ENCODE peak calls at places on chromosomes 6 and 20, in ten cellular contexts. One of them, this sample, is unnamed.

GRCh38 chr6:71533939-71534379 is 245.3 kb downstream of the OGFRL1 start:
- DNase-seq in IMR-90: peak; percentile 46
- DNase-seq in thoracic aorta: no peak
- DNase-seq in vagina: no peak
- DNase-seq in breast epithelium: no peak
- DNase-seq in cardiac muscle cell: peak; percentile 51
- DNase-seq in GM13977: peak; percentile 37
- DNase-seq in kidney: no peak
- DNase-seq in foreskin fibroblast: no peak
- DNase-seq in heart left ventricle: no peak
- DNase-seq in this sample: peak; percentile 38

GRCh38 chr6:29968130-29968529 is 25.8 kb downstream of the HLA-A start:
- DNase-seq in IMR-90: peak; percentile 41
- DNase-seq in thoracic aorta: no peak
- DNase-seq in vagina: no peak
- DNase-seq in breast epithelium: no peak
- DNase-seq in cardiac muscle cell: peak; percentile 40
- DNase-seq in GM13977: no peak
- DNase-seq in kidney: no peak
- DNase-seq in foreskin fibroblast: no peak
- DNase-seq in heart left ventricle: no peak
- DNase-seq in this sample: no peak

GRCh38 chr6:144912474-144912873 is 627.3 kb downstream of the UTRN start:
- DNase-seq in IMR-90: peak; percentile 90
- DNase-seq in thoracic aorta: no peak
- DNase-seq in vagina: no peak
- DNase-seq in breast epithelium: no peak
- DNase-seq in cardiac muscle cell: peak; percentile 51
- DNase-seq in GM13977: no peak
- DNase-seq in kidney: no peak
- DNase-seq in foreskin fibroblast: peak; percentile 74
- DNase-seq in heart left ventricle: no peak
- DNase-seq in this sample: peak; percentile 88

GRCh38 chr6:30513451-30513850 is 24.1 kb downstream of the HLA-E start:
- DNase-seq in IMR-90: no peak
- DNase-seq in thoracic aorta: no peak
- DNase-seq in vagina: no peak
- DNase-seq in breast epithelium: no peak
- DNase-seq in cardiac muscle cell: no peak
- DNase-seq in GM13977: no peak
- DNase-seq in kidney: no peak
- DNase-seq in foreskin fibroblast: no peak
- DNase-seq in heart left ventricle: no peak
- DNase-seq in this sample: no peak

GRCh38 chr6:10416863-10417641 is 2.2 kb upstream of the TFAP2A start:
- DNase-seq in IMR-90: no peak
- DNase-seq in thoracic aorta: no peak
- DNase-seq in vagina: no peak
- DNase-seq in breast epithelium: no peak
- DNase-seq in cardiac muscle cell: no peak
- DNase-seq in GM13977: no peak
- DNase-seq in kidney: no peak
- DNase-seq in foreskin fibroblast: no peak
- DNase-seq in heart left ventricle: no peak
- DNase-seq in this sample: no peak

GRCh38 chr6:142551145-142551811 is 249.5 kb downstream of the ADGRG6 start:
- DNase-seq in IMR-90: no peak
- DNase-seq in thoracic aorta: no peak
- DNase-seq in vagina: no peak
- DNase-seq in breast epithelium: no peak
- DNase-seq in cardiac muscle cell: no peak
- DNase-seq in GM13977: no peak
- DNase-seq in kidney: peak; percentile 88
- DNase-seq in foreskin fibroblast: no peak
- DNase-seq in heart left ventricle: no peak
- DNase-seq in this sample: peak; percentile 36

GRCh38 chr6:139655783-139656705 is 281.6 kb upstream of the CITED2 start:
- DNase-seq in IMR-90: no peak
- DNase-seq in thoracic aorta: no peak
- DNase-seq in vagina: no peak
- DNase-seq in breast epithelium: no peak
- DNase-seq in cardiac muscle cell: no peak
- DNase-seq in GM13977: no peak
- DNase-seq in kidney: peak; percentile 70
- DNase-seq in foreskin fibroblast: no peak
- DNase-seq in heart left ventricle: no peak
- DNase-seq in this sample: no peak

GRCh38 chr6:144176043-144176442 is 25.7 kb downstream of the STX11 start:
- DNase-seq in IMR-90: no peak
- DNase-seq in thoracic aorta: no peak
- DNase-seq in vagina: no peak
- DNase-seq in breast epithelium: no peak
- DNase-seq in cardiac muscle cell: no peak
- DNase-seq in GM13977: no peak
- DNase-seq in kidney: no peak
- DNase-seq in foreskin fibroblast: no peak
- DNase-seq in heart left ventricle: no peak
- DNase-seq in this sample: no peak

GRCh38 chr6:20246107-20246506 is 33.8 kb upstream of the MBOAT1 start:
- DNase-seq in IMR-90: no peak
- DNase-seq in thoracic aorta: no peak
- DNase-seq in vagina: no peak
- DNase-seq in breast epithelium: no peak
- DNase-seq in cardiac muscle cell: no peak
- DNase-seq in GM13977: no peak
- DNase-seq in kidney: no peak
- DNase-seq in foreskin fibroblast: no peak
- DNase-seq in heart left ventricle: no peak
- DNase-seq in this sample: no peak

GRCh38 chr6:56757585-56757984 is 114.9 kb upstream of the DST start:
- DNase-seq in IMR-90: peak; percentile 71
- DNase-seq in thoracic aorta: no peak
- DNase-seq in vagina: no peak
- DNase-seq in breast epithelium: no peak
- DNase-seq in cardiac muscle cell: peak; percentile 78
- DNase-seq in GM13977: no peak
- DNase-seq in kidney: no peak
- DNase-seq in foreskin fibroblast: no peak
- DNase-seq in heart left ventricle: no peak
- DNase-seq in this sample: peak; percentile 38
- TF ChIP-seq CTCF in IMR-90: peak; percentile 58
- TF ChIP-seq CTCF in thoracic aorta: peak; percentile 31
- TF ChIP-seq CTCF in vagina: no peak
- TF ChIP-seq CTCF in breast epithelium: no peak
- TF ChIP-seq CTCF in cardiac muscle cell: peak; percentile 56
- TF ChIP-seq CTCF in GM13977: peak; percentile 52
- TF ChIP-seq CTCF in kidney: peak; percentile 33
- TF ChIP-seq CTCF in foreskin fibroblast: peak; percentile 32
- TF ChIP-seq CTCF in heart left ventricle: no peak
- TF ChIP-seq CTCF in this sample: peak; percentile 73

DNA sequence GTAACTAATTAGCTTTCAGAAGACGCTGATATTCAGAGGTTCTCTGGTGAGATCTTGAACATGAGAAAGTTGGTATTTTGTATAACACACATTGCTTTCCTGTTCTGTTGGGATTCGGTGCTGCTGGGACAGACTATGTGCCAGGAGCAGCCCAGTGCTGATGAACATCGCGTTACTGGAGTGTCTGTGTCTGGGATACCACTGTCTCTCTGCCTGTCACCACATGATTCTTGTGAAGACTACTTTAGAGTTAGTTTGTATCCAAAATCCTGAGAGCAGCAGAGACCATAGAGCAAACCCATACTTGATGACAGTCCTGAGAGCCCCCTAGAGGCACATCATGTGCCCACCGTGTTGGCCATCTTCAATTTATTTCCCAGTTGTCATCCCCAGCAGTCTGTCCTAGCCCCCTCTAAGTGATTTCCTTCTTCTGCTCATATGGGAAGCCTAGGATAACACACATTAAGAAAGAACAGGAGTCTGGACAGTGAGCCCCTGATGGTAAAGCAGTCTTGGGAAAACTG is 41.8 kb upstream of the TINAG start:
- DNase-seq in IMR-90: no peak
- DNase-seq in thoracic aorta: no peak
- DNase-seq in vagina: no peak
- DNase-seq in breast epithelium: no peak
- DNase-seq in cardiac muscle cell: no peak
- DNase-seq in GM13977: no peak
- DNase-seq in kidney: no peak
- DNase-seq in foreskin fibroblast: no peak
- DNase-seq in heart left ventricle: no peak
- DNase-seq in this sample: no peak
- TF ChIP-seq CTCF in IMR-90: no peak
- TF ChIP-seq CTCF in thoracic aorta: no peak
- TF ChIP-seq CTCF in vagina: no peak
- TF ChIP-seq CTCF in breast epithelium: no peak
- TF ChIP-seq CTCF in cardiac muscle cell: no peak
- TF ChIP-seq CTCF in GM13977: no peak
- TF ChIP-seq CTCF in kidney: peak; percentile 5
- TF ChIP-seq CTCF in foreskin fibroblast: no peak
- TF ChIP-seq CTCF in heart left ventricle: no peak
- TF ChIP-seq CTCF in this sample: peak; percentile 22

GRCh38 chr20:3275966-3276365 is 37.0 kb upstream of the SLC4A11 start:
- DNase-seq in IMR-90: no peak
- DNase-seq in thoracic aorta: no peak
- DNase-seq in vagina: no peak
- DNase-seq in breast epithelium: no peak
- DNase-seq in cardiac muscle cell: peak; percentile 39
- DNase-seq in GM13977: no peak
- DNase-seq in kidney: no peak
- DNase-seq in foreskin fibroblast: no peak
- DNase-seq in heart left ventricle: no peak
- DNase-seq in this sample: no peak

GRCh38 chr20:3277686-3278465 is 38.9 kb upstream of the SLC4A11 start:
- DNase-seq in IMR-90: no peak
- DNase-seq in thoracic aorta: no peak
- DNase-seq in vagina: no peak
- DNase-seq in breast epithelium: no peak
- DNase-seq in cardiac muscle cell: no peak
- DNase-seq in GM13977: no peak
- DNase-seq in kidney: no peak
- DNase-seq in foreskin fibroblast: no peak
- DNase-seq in heart left ventricle: no peak
- DNase-seq in this sample: no peak

GRCh38 chr20:3275064-3275935 is 36.3 kb upstream of the SLC4A11 start:
- DNase-seq in IMR-90: no peak
- DNase-seq in thoracic aorta: no peak
- DNase-seq in vagina: no peak
- DNase-seq in breast epithelium: no peak
- DNase-seq in cardiac muscle cell: no peak
- DNase-seq in GM13977: no peak
- DNase-seq in kidney: no peak
- DNase-seq in foreskin fibroblast: no peak
- DNase-seq in heart left ventricle: no peak
- DNase-seq in this sample: no peak

GRCh38 chr20:3273371-3273770 is 34.4 kb upstream of the SLC4A11 start:
- DNase-seq in IMR-90: no peak
- DNase-seq in thoracic aorta: no peak
- DNase-seq in vagina: no peak
- DNase-seq in breast epithelium: no peak
- DNase-seq in cardiac muscle cell: no peak
- DNase-seq in GM13977: no peak
- DNase-seq in kidney: no peak
- DNase-seq in foreskin fibroblast: no peak
- DNase-seq in heart left ventricle: no peak
- DNase-seq in this sample: no peak

DNA sequence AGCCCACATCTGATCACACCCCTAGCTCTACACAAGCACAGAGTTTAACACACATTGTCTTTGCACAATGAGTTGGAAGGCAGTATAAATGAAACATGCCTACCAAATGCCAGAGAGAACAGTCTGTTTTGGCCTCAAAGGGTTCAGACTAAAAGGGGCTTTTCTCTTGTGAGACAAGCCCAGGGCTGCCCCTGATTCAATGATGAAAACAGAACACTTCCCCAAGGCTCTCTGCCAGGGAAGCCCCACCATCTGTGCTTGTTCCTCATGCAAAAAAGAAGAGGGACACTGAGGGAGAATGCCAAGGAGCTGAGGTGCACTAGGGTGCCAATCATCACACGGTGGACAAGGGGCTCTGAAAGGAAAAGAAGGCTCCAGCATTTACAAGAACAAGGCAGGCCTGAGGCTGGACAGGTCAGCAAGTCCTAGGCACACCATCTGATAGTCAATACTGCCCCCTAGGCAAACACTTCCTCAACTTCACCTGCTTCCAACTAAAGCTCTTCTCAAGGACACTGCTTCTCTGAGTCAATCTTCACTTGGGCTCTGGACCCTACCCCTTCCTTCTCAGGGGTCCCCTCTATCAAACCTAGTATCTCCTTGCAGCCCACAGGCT is 37.5 kb upstream of the SLC4A11 start:
- DNase-seq in IMR-90: peak; percentile 22
- DNase-seq in thoracic aorta: no peak
- DNase-seq in vagina: no peak
- DNase-seq in breast epithelium: no peak
- DNase-seq in cardiac muscle cell: peak; percentile 54
- DNase-seq in GM13977: peak; percentile 58
- DNase-seq in kidney: no peak
- DNase-seq in foreskin fibroblast: no peak
- DNase-seq in heart left ventricle: no peak
- DNase-seq in this sample: peak; percentile 3
- TF ChIP-seq CTCF in IMR-90: peak; percentile 30
- TF ChIP-seq CTCF in thoracic aorta: no peak
- TF ChIP-seq CTCF in vagina: no peak
- TF ChIP-seq CTCF in breast epithelium: no peak
- TF ChIP-seq CTCF in cardiac muscle cell: peak; percentile 35
- TF ChIP-seq CTCF in GM13977: peak; percentile 53
- TF ChIP-seq CTCF in kidney: no peak
- TF ChIP-seq CTCF in foreskin fibroblast: no peak
- TF ChIP-seq CTCF in heart left ventricle: no peak
- TF ChIP-seq CTCF in this sample: peak; percentile 59

DNA sequence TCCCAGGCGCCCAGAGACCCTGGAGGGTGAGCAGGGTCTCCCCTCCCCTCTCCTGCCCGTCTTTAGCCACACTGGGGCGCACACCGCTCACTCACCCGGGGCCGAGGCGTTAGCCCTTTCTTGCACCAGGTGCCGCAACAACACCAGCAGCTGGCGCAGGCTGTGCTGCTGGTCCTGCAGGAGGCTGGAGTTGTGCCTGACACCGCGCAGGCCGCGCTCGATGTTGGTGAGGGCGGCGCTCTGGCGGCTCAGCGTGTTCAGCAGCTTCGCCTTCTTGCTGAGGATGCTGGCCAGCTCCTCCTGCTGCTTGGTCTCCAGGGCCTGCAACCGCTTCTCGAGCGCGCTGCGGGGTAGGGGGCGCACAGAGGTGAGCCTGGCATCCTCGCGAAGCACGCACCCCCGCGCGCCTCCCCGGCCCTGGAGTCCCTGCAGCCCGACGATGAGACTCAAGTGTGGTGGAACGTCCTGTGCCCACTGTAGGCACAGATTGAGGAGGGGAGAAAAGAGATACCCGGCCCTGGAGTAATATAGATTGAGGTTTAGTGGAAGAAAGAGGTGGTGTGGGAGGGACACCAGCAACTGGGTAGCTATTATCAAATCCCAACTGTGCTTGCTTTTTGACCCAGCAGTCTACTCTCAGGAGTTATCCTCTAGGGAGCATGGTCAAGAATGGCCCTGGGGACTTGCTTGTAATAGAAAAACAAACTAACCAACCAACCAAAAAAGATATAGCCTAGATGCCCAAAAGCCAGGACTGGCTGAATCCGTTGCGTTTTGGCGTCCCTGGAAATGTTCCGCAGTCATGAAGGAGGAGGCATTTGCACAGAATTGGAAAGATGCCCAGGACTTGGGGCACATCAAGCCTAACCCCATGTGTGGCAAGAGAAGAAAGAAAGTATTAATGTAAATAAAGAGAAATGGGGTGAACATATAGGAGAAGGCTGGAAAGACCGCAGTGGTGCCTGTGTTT is 30.9 kb downstream of the ANGPT4 start:
- DNase-seq in IMR-90: peak; percentile 26
- DNase-seq in thoracic aorta: no peak
- DNase-seq in vagina: no peak
- DNase-seq in breast epithelium: no peak
- DNase-seq in cardiac muscle cell: peak; percentile 76
- DNase-seq in GM13977: no peak
- DNase-seq in kidney: no peak
- DNase-seq in foreskin fibroblast: peak; percentile 14
- DNase-seq in heart left ventricle: peak; percentile 25
- DNase-seq in this sample: no peak
- TF ChIP-seq CTCF in IMR-90: no peak
- TF ChIP-seq CTCF in thoracic aorta: no peak
- TF ChIP-seq CTCF in vagina: no peak
- TF ChIP-seq CTCF in breast epithelium: no peak
- TF ChIP-seq CTCF in cardiac muscle cell: peak; percentile 34
- TF ChIP-seq CTCF in GM13977: no peak
- TF ChIP-seq CTCF in kidney: no peak
- TF ChIP-seq CTCF in foreskin fibroblast: no peak
- TF ChIP-seq CTCF in heart left ventricle: no peak
- TF ChIP-seq CTCF in this sample: peak; percentile 25